ENCODE peak calls at places on chromosome 4, in four cellular contexts. J is T follicular helper cell, G is HepG2, I is neural crest cell. V is an unnamed sample.

GRCh38 chr4:83851261-83852084 is 315.6 kb downstream of the GPAT3 start:
- DNase-seq in J (no peak), G (peak; percentile 86), I (peak; percentile 15), V (no peak)

GRCh38 chr4:6257243-6258025 is 12.2 kb upstream of the WFS1 start:
- DNase-seq in J (no peak), G (no peak), I (no peak), V (no peak)

GRCh38 chr4:27176400-27176799 is 315.8 kb downstream of the STIM2 start:
- DNase-seq in J (no peak), G (peak; percentile 14), I (no peak), V (no peak)

GRCh38 chr4:150310159-150310895 is 232.1 kb downstream of the DCLK2 start:
- DNase-seq in J (no peak), G (no peak), I (no peak), V (no peak)

GRCh38 chr4:23903859-23904438 is 14.1 kb upstream of the PPARGC1A start:
- DNase-seq in J (no peak), G (no peak), I (no peak), V (no peak)

GRCh38 chr4:107058828-107059227 is 22.7 kb upstream of the DKK2 start:
- DNase-seq in J (no peak), G (no peak), I (no peak), V (no peak)

GRCh38 chr4:159197260-159197884 is 94.5 kb downstream of the RAPGEF2 start:
- DNase-seq in J (no peak), G (no peak), I (no peak), V (no peak)

GRCh38 chr4:6776920-6777635 is 5.4 kb upstream of the KIAA0232 start:
- DNase-seq in J (no peak), G (no peak), I (no peak), V (no peak)

GRCh38 chr4:56791316-56791715 is 30.2 kb downstream of the SPINK2 start:
- DNase-seq in J (no peak), G (no peak), I (no peak), V (no peak)

GRCh38 chr4:87007345-87008181 is 72.8 kb downstream of the AFF1 start:
- DNase-seq in J (no peak), G (no peak), I (peak; percentile 41), V (peak; percentile 10)

GRCh38 chr4:148293571-148293970 is 148.6 kb downstream of the NR3C2 start:
- DNase-seq in J (no peak), G (no peak), I (no peak), V (no peak)

GRCh38 chr4:184845367-184846011 is 19.7 kb upstream of the ACSL1 start:
- DNase-seq in J (no peak), G (peak; percentile 40), I (no peak), V (no peak)

GRCh38 chr4:77538574-77539157 is 67.0 kb upstream of the CXCL13 start:
- DNase-seq in J (no peak), G (peak; percentile 12), I (no peak), V (no peak)

GRCh38 chr4:88533088-88533790 is 9.7 kb upstream of the PYURF start:
- DNase-seq in J (no peak), G (no peak), I (no peak), V (no peak)

GRCh38 chr4:99790796-99791617 is 25.6 kb upstream of the DAPP1 start:
- DNase-seq in J (no peak), G (no peak), I (no peak), V (no peak)

GRCh38 chr4:5757091-5757490 is 46.1 kb downstream of the EVC start:
- DNase-seq in J (no peak), G (no peak), I (no peak), V (no peak)

GRCh38 chr4:126123933-126124332 is 809.2 kb downstream of the FAT4 start:
- DNase-seq in J (no peak), G (no peak), I (no peak), V (no peak)

GRCh38 chr4:121057466-121057911 is 14.8 kb downstream of the NDNF start:
- DNase-seq in J (no peak), G (no peak), I (no peak), V (no peak)

GRCh38 chr4:26088433-26088928 is 174.5 kb downstream of the SMIM20 start:
- DNase-seq in J (no peak), G (no peak), I (no peak), V (no peak)

GRCh38 chr4:73714647-73715046 is 25.7 kb upstream of the CXCL8 start:
- DNase-seq in J (no peak), G (no peak), I (no peak), V (no peak)

GRCh38 chr4:153555730-153556440 is 89.7 kb downstream of the TMEM131L start:
- DNase-seq in J (no peak), G (peak; percentile 48), I (no peak), V (no peak)

GRCh38 chr4:36348403-36348938 is 67.1 kb downstream of the DTHD1 start:
- DNase-seq in J (no peak), G (no peak), I (no peak), V (no peak)

GRCh38 chr4:24603343-24603742 is 19.0 kb upstream of the DHX15 start:
- DNase-seq in J (no peak), G (no peak), I (no peak), V (no peak)

GRCh38 chr4:102554988-102555387 is 53.8 kb downstream of the NFKB1 start:
- DNase-seq in J (no peak), G (no peak), I (no peak), V (no peak)

GRCh38 chr4:18077808-18078207 is 56.3 kb upstream of the LCORL start:
- DNase-seq in J (no peak), G (no peak), I (no peak), V (no peak)

GRCh38 chr4:149499726-149500125 is 315.9 kb downstream of the IQCM start:
- DNase-seq in J (no peak), G (no peak), I (no peak), V (no peak)

GRCh38 chr4:152591361-152591760 is 55.5 kb upstream of the FBXW7 start:
- DNase-seq in J (no peak), G (no peak), I (peak; percentile 50), V (peak; percentile 11)

GRCh38 chr4:4289055-4289454 is 899 bp downstream of the LYAR start:
- DNase-seq in J (no peak), G (no peak), I (no peak), V (no peak)

GRCh38 chr4:48899432-48899749 is 7.2 kb downstream of the OCIAD2 start:
- DNase-seq in J (no peak), G (no peak), I (no peak), V (no peak)

GRCh38 chr4:154741131-154741530 is 2.7 kb upstream of the LRAT start:
- DNase-seq in J (no peak), G (no peak), I (no peak), V (no peak)

GRCh38 chr4:184406915-184407314 is 67.4 kb downstream of the IRF2 start:
- DNase-seq in J (no peak), G (no peak), I (no peak), V (no peak)

GRCh38 chr4:2950221-2950989 is 12.8 kb downstream of the NOP14 start:
- DNase-seq in J (no peak), G (no peak), I (no peak), V (no peak)

GRCh38 chr4:5024673-5025072 is 5.4 kb upstream of the CYTL1 start:
- DNase-seq in J (no peak), G (no peak), I (no peak), V (no peak)

GRCh38 chr4:19368800-19369199 is 882.9 kb upstream of the SLIT2 start:
- DNase-seq in J (no peak), G (no peak), I (no peak), V (no peak)

GRCh38 chr4:152171556-152171955 is 364.3 kb downstream of the FBXW7 start:
- DNase-seq in J (no peak), G (no peak), I (no peak), V (no peak)

GRCh38 chr4:153528705-153529493 is 62.7 kb downstream of the TMEM131L start:
- DNase-seq in J (no peak), G (no peak), I (no peak), V (no peak)